ENCODE peak calls at places on chromosomes 2 and 18, in ten cellular contexts. A is transverse colon, F is kidney epithelial cell, I is epithelial cell of esophagus, V is psoas muscle, B is cardiac fibroblast, M is heart left ventricle, K is A549, E is A673, X is sigmoid colon. P is an unnamed sample.

GRCh38 chr2:27763907-27764267 is 7.6 kb upstream of the MRPL33 start:
- DNase-seq in A (no peak), F (no peak), I (no peak), V (no peak), B (no peak), M (no peak), K (no peak), E (no peak), X (no peak), P (no peak)

GRCh38 chr2:218291934-218292699 is at the start of gene TMBIM1:
- DNase-seq in A (peak), F (no peak), I (peak), V (peak), B (peak), M (peak), K (peak), E (peak), X (peak), P (peak)

GRCh38 chr2:236843061-236843460 is 242.6 kb upstream of the COPS8 start:
- DNase-seq in A (no peak), F (no peak), I (no peak), V (no peak), B (no peak), M (no peak), K (no peak), E (no peak), X (peak), P (no peak)

GRCh38 chr2:113809076-113809475 is 52.6 kb upstream of the SLC35F5 start:
- DNase-seq in A (no peak), F (no peak), I (no peak), V (no peak), B (no peak), M (no peak), K (no peak), E (no peak), X (no peak), P (no peak)

GRCh38 chr2:25482341-25482740 is 140.6 kb upstream of the DNMT3A start:
- DNase-seq in A (no peak), F (no peak), I (no peak), V (no peak), B (no peak), M (no peak), K (no peak), E (no peak), X (no peak), P (no peak)

GRCh38 chr18:70373062-70373519 is 84.2 kb downstream of the SOCS6 start:
- DNase-seq in A (no peak), F (peak), I (peak), V (no peak), B (peak), M (no peak), K (peak), E (no peak), X (no peak), P (no peak)

GRCh38 chr2:49490710-49491109 is 336.4 kb upstream of the FSHR start:
- DNase-seq in A (peak), F (no peak), I (peak), V (no peak), B (peak), M (peak), K (peak), E (peak), X (no peak), P (no peak)

GRCh38 chr2:69062307-69062706 is 49.3 kb downstream of the ANTXR1 start:
- DNase-seq in A (peak), F (no peak), I (no peak), V (no peak), B (peak), M (no peak), K (peak), E (no peak), X (no peak), P (no peak)

GRCh38 chr2:150571121-150571520 is 83.7 kb upstream of the RND3 start:
- DNase-seq in A (no peak), F (no peak), I (no peak), V (no peak), B (no peak), M (no peak), K (no peak), E (no peak), X (no peak), P (no peak)

GRCh38 chr2:232315049-232315922 is 63.3 kb upstream of the ALPP start:
- DNase-seq in A (peak), F (peak), I (peak), V (peak), B (peak), M (peak), K (no peak), E (peak), X (peak), P (peak)

GRCh38 chr2:218017211-218018053 is 14.6 kb upstream of the TNS1 start:
- DNase-seq in A (no peak), F (no peak), I (no peak), V (peak), B (no peak), M (no peak), K (no peak), E (no peak), X (no peak), P (no peak)

GRCh38 chr2:145812163-145812554 is 1292.2 kb upstream of the ZEB2 start:
- DNase-seq in A (no peak), F (no peak), I (no peak), V (no peak), B (no peak), M (no peak), K (no peak), E (no peak), X (no peak), P (no peak)

DNA sequence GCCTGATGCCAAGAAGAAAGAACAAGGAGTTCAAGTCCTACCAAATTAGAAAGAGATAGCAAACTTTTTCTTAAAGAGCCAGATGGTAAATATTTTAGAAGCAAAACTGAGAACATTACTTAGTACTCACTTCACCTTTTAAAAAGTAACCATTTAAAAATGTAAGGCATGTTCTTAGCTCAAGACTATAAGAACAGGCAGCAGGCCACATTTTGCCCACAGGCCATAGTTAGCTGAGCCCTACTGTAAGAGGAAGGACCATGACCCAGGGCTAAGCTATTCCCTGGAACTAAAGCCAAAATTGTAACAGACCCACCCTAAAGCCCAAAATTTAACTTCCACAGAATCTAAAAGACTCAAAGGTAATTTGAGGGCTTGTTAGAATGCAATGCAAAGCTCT is 31.3 kb downstream of the USP40 start:
- DNase-seq in A (no peak), F (no peak), I (no peak), V (no peak), B (no peak), M (no peak), K (no peak), E (no peak), X (no peak), P (no peak)
- H3K4me3 ChIP-seq in A (no peak), F (no peak), I (no peak), V (no peak), B (no peak), M (no peak), K (no peak), E (no peak), X (no peak), P (no peak)

DNA sequence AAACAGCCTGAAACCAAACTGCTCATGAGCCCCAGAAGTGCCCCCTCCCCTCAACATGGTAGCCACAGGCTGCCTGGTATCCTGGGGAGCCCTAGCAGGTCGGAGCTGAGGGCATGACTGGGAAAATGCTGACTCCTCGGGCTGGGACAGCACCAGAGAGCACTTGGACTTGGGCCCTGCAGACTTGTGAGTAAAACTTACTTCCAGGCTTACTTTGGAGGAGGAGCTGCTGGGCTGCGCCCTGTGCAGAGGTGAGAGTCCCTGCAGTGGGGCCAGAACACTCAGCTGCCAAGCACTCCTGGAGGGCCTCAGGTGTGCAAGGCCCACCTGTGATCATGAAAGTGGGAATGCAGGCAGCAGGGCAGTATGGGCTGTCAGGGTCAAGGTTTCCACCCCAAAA is 119.4 kb downstream of the SEPTIN10 start:
- DNase-seq in A (peak), F (no peak), I (no peak), V (no peak), B (no peak), M (no peak), K (no peak), E (no peak), X (no peak), P (no peak)
- TF ChIP-seq CTCF in A (no peak), F (no peak), I (no peak), V (no peak), B (no peak), M (no peak), K (no peak), E (no peak), X (no peak), P (no peak)

GRCh38 chr2:96205888-96206287 is 2.7 kb downstream of the STARD7 start:
- DNase-seq in A (no peak), F (no peak), I (peak), V (no peak), B (peak), M (no peak), K (no peak), E (no peak), X (no peak), P (no peak)
- H3K4me3 ChIP-seq in A (no peak), F (no peak), I (peak), V (peak), B (no peak), M (no peak), K (no peak), E (peak), X (no peak), P (peak)

GRCh38 chr2:220072669-220073235 is 445.3 kb downstream of the SLC4A3 start:
- DNase-seq in A (no peak), F (no peak), I (no peak), V (no peak), B (no peak), M (no peak), K (no peak), E (no peak), X (no peak), P (no peak)

GRCh38 chr2:220075835-220076234 is 448.4 kb downstream of the SLC4A3 start:
- DNase-seq in A (no peak), F (no peak), I (no peak), V (no peak), B (no peak), M (no peak), K (no peak), E (no peak), X (no peak), P (no peak)

GRCh38 chr2:220076734-220077133 is 449.3 kb downstream of the SLC4A3 start:
- DNase-seq in A (no peak), F (no peak), I (peak), V (no peak), B (peak), M (no peak), K (no peak), E (peak), X (no peak), P (no peak)

GRCh38 chr2:220068877-220069276 is 441.4 kb downstream of the SLC4A3 start:
- DNase-seq in A (no peak), F (no peak), I (no peak), V (no peak), B (no peak), M (no peak), K (no peak), E (no peak), X (no peak), P (no peak)

DNA sequence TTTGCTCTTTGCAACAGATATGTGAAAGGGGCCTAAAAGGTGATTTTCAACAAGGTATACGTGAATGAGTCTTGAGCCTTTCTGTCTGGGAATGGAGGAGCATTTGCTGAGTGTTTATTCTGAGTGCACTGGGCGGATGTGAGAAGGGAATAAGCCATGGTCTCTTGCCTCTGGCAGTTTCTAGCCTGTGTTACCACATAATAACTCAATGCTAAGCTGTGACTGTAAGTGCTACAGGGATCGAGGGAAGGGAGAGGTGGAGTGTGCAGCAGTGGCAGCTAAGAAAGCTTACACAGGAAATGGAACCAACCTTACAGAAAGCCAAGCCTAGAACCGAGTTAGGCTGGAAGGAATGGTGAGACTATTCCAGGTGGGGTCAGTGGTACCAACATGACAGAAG is 444.3 kb downstream of the SLC4A3 start:
- DNase-seq in A (no peak), F (no peak), I (peak), V (no peak), B (no peak), M (no peak), K (no peak), E (no peak), X (no peak), P (no peak)
- TF ChIP-seq CTCF in A (no peak), F (no peak), I (no peak), V (no peak), B (no peak), M (no peak), K (no peak), E (no peak), X (no peak), P (no peak)

GRCh38 chr2:101151859-101152194 is 645 bp upstream of the TBC1D8 start:
- DNase-seq in A (peak), F (no peak), I (no peak), V (no peak), B (no peak), M (no peak), K (no peak), E (peak), X (no peak), P (no peak)
- H3K4me3 ChIP-seq in A (peak), F (peak), I (peak), V (peak), B (peak), M (peak), K (peak), E (peak), X (peak), P (peak)

GRCh38 chr2:109065335-109065734 is 63.7 kb upstream of the SH3RF3 start:
- DNase-seq in A (no peak), F (no peak), I (no peak), V (peak), B (no peak), M (peak), K (no peak), E (no peak), X (no peak), P (no peak)

GRCh38 chr2:109064660-109065306 is 64.2 kb upstream of the SH3RF3 start:
- DNase-seq in A (no peak), F (no peak), I (no peak), V (no peak), B (no peak), M (no peak), K (no peak), E (no peak), X (no peak), P (no peak)

GRCh38 chr2:109066917-109067828 is 61.8 kb upstream of the SH3RF3 start:
- DNase-seq in A (no peak), F (no peak), I (no peak), V (no peak), B (no peak), M (no peak), K (no peak), E (peak), X (no peak), P (peak)

GRCh38 chr2:109067829-109068152 is 61.2 kb upstream of the SH3RF3 start:
- DNase-seq in A (peak), F (no peak), I (no peak), V (no peak), B (no peak), M (no peak), K (no peak), E (no peak), X (no peak), P (no peak)

GRCh38 chr2:109066501-109066900 is 62.5 kb upstream of the SH3RF3 start:
- DNase-seq in A (no peak), F (no peak), I (no peak), V (no peak), B (no peak), M (no peak), K (no peak), E (no peak), X (no peak), P (no peak)
- TF ChIP-seq CTCF in A (no peak), F (no peak), I (no peak), V (no peak), B (no peak), M (no peak), K (no peak), E (no peak), X (no peak), P (no peak)

GRCh38 chr2:189411860-189412259 is 29.4 kb upstream of the WDR75 start:
- DNase-seq in A (no peak), F (no peak), I (peak), V (no peak), B (peak), M (no peak), K (peak), E (peak), X (peak), P (no peak)
- H3K4me3 ChIP-seq in A (no peak), F (no peak), I (no peak), V (no peak), B (no peak), M (no peak), K (no peak), E (no peak), X (no peak), P (no peak)

P was measured in dorsolateral prefrontal cortex.